ENCODE peak calls at places on chromosomes 4 and X, in eight cellular contexts. T is left cardiac atrium; C is gastroesophageal sphincter; Z is pancreas; Q is heart left ventricle; I is stimulated activated naive CD8-positive, alpha-beta T cell treated with anti-CD3 and anti-CD28 coated beads, Interleukin-15, Interleukin-2, amounts not matched to agents 100 U/mL and 50 U/mL, for 24 hours; N is HCT116; J is activated T-cell treated with anti-CD3 and anti-CD28 coated beads, Interleukin-2, amount 50 U/mL, for 72 hours. Y is an unnamed sample.

GRCh38 chr4:94732358-94732698 is 25.4 kb upstream of the BMPR1B start:
- ATAC-seq in T (no peak), C (no peak), Z (no peak), Q (no peak), I (no peak), N (no peak), J (no peak), Y (no peak)

GRCh38 chr4:124290678-124291077 is 421.9 kb downstream of the ANKRD50 start:
- ATAC-seq in T (no peak), C (no peak), Z (no peak), Q (no peak), I (no peak), N (no peak), J (no peak), Y (no peak)

GRCh38 chr4:184288451-184289178 is 70.9 kb upstream of the ENPP6 start:
- ATAC-seq in T (peak), C (no peak), Z (no peak), Q (peak), I (peak), N (no peak), J (peak), Y (peak)

GRCh38 chrX:153593811-153594500 is 5.0 kb downstream of the CCNQ start:
- ATAC-seq in T (no peak), C (no peak), Z (no peak), Q (no peak), I (no peak), N (no peak), J (no peak), Y (no peak)

GRCh38 chr4:23579166-23579565 is 310.7 kb downstream of the PPARGC1A start:
- ATAC-seq in T (no peak), C (no peak), Z (no peak), Q (no peak), I (no peak), N (no peak), J (no peak), Y (no peak)

GRCh38 chr4:156751486-156751885 is 220.1 kb downstream of the PDGFC start:
- ATAC-seq in T (no peak), C (no peak), Z (no peak), Q (no peak), I (no peak), N (no peak), J (no peak), Y (no peak)

GRCh38 chr4:12932203-12932788 is 551.8 kb downstream of the RAB28 start:
- ATAC-seq in T (no peak), C (no peak), Z (no peak), Q (no peak), I (no peak), N (no peak), J (no peak), Y (no peak)

GRCh38 chrX:38505583-38505982 is 55.8 kb upstream of the TSPAN7 start:
- ATAC-seq in T (no peak), C (no peak), Z (no peak), Q (no peak), I (no peak), N (no peak), J (no peak), Y (no peak)

GRCh38 chrX:7542566-7542965 is 300.4 kb upstream of the VCX start:
- ATAC-seq in T (no peak), C (no peak), Z (no peak), Q (no peak), I (no peak), N (no peak), J (no peak), Y (no peak)

GRCh38 chr4:104128850-104129213 is 365.9 kb downstream of the CXXC4 start:
- ATAC-seq in T (no peak), C (no peak), Z (peak), Q (no peak), I (no peak), N (peak), J (no peak), Y (no peak)